ENCODE peak calls at places on chromosomes 4 and X, in five cellular contexts. One of them, this sample, is unnamed.

GRCh38 chr4:1200425-1201035 is 28.1 kb upstream of the SPON2 start:
- DNase-seq in AG08396: peak
- DNase-seq in ureter: peak
- DNase-seq in ecto neural progenitor cell: peak
- DNase-seq in LoVo: no peak
- DNase-seq in this sample: peak

GRCh38 chrX:123927845-123928244 is 33.7 kb upstream of the STAG2 start:
- DNase-seq in LoVo: no peak
- DNase-seq in ureter: no peak
- DNase-seq in AG08396: no peak
- DNase-seq in ecto neural progenitor cell: no peak
- DNase-seq in this sample: no peak

GRCh38 chr4:100060765-100061416 is 110.8 kb upstream of the H2AZ1 start:
- DNase-seq in AG08396: no peak
- DNase-seq in ecto neural progenitor cell: no peak
- DNase-seq in LoVo: no peak
- DNase-seq in ureter: no peak
- DNase-seq in this sample: no peak

GRCh38 chr4:6560416-6561172 is 14.4 kb upstream of the MAN2B2 start:
- DNase-seq in AG08396: peak
- DNase-seq in LoVo: no peak
- DNase-seq in ecto neural progenitor cell: no peak
- DNase-seq in ureter: no peak
- DNase-seq in this sample: no peak

GRCh38 chr4:131091896-131092295 is 1995.9 kb downstream of the C4orf33 start:
- DNase-seq in ureter: no peak
- DNase-seq in AG08396: peak
- DNase-seq in ecto neural progenitor cell: no peak
- DNase-seq in LoVo: peak
- DNase-seq in this sample: no peak

GRCh38 chrX:24466025-24466424 is 939 bp downstream of the PDK3 start:
- DNase-seq in AG08396: no peak
- DNase-seq in ureter: no peak
- DNase-seq in ecto neural progenitor cell: no peak
- DNase-seq in LoVo: no peak
- DNase-seq in this sample: no peak

GRCh38 chr4:54802336-54802735 is 144.6 kb downstream of the KIT start:
- DNase-seq in ecto neural progenitor cell: no peak
- DNase-seq in AG08396: peak
- DNase-seq in ureter: no peak
- DNase-seq in LoVo: no peak
- DNase-seq in this sample: no peak

GRCh38 chr4:1122501-1122900 is 9.1 kb upstream of the RNF212 start:
- DNase-seq in ureter: no peak
- DNase-seq in AG08396: no peak
- DNase-seq in LoVo: peak
- DNase-seq in ecto neural progenitor cell: no peak
- DNase-seq in this sample: no peak

GRCh38 chrX:96004386-96004785 is 680.3 kb upstream of the DIAPH2 start:
- DNase-seq in ureter: no peak
- DNase-seq in AG08396: peak
- DNase-seq in LoVo: no peak
- DNase-seq in ecto neural progenitor cell: no peak
- DNase-seq in this sample: no peak

GRCh38 chr4:8304827-8305695 is 35.5 kb downstream of the HTRA3 start:
- DNase-seq in ecto neural progenitor cell: no peak
- DNase-seq in LoVo: no peak
- DNase-seq in ureter: no peak
- DNase-seq in AG08396: no peak
- DNase-seq in this sample: no peak

GRCh38 chrX:17967888-17968287 is 106.8 kb upstream of the RAI2 start:
- DNase-seq in ureter: no peak
- DNase-seq in ecto neural progenitor cell: no peak
- DNase-seq in LoVo: no peak
- DNase-seq in AG08396: no peak
- DNase-seq in this sample: no peak